ENCODE peak calls at places on chromosomes 6 and 20, in ten cellular contexts. One of them, this sample, is unnamed. For H3K4me1, the result is how much of the 10 kb centered on the place peaks cover.

GRCh38 chr6:35190306-35190705 is 23.4 kb upstream of the SCUBE3 start:
- DNase-seq in vagina: no peak
- DNase-seq in GM23338: no peak
- DNase-seq in upper lobe of left lung: no peak
- DNase-seq in esophagus muscularis mucosa: no peak
- DNase-seq in HCT116: no peak
- DNase-seq in stomach: no peak
- DNase-seq in Panc1: no peak
- DNase-seq in prostate gland: no peak
- DNase-seq in HepG2: no peak
- DNase-seq in this sample: no peak

GRCh38 chr6:44007818-44008660 is 119.2 kb downstream of the MRPL14 start:
- DNase-seq in vagina: no peak
- DNase-seq in GM23338: no peak
- DNase-seq in upper lobe of left lung: no peak
- DNase-seq in esophagus muscularis mucosa: no peak
- DNase-seq in HCT116: no peak
- DNase-seq in stomach: no peak
- DNase-seq in Panc1: no peak
- DNase-seq in prostate gland: no peak
- DNase-seq in HepG2: no peak
- DNase-seq in this sample: peak

GRCh38 chr6:116556814-116557403 is 3.4 kb downstream of the CALHM4 start:
- DNase-seq in vagina: no peak
- DNase-seq in GM23338: no peak
- DNase-seq in upper lobe of left lung: no peak
- DNase-seq in esophagus muscularis mucosa: no peak
- DNase-seq in HCT116: no peak
- DNase-seq in stomach: no peak
- DNase-seq in Panc1: no peak
- DNase-seq in prostate gland: no peak
- DNase-seq in HepG2: no peak
- DNase-seq in this sample: no peak

GRCh38 chr6:48835421-48835958 is 627.6 kb downstream of the MMUT start:
- DNase-seq in vagina: no peak
- DNase-seq in GM23338: no peak
- DNase-seq in upper lobe of left lung: no peak
- DNase-seq in esophagus muscularis mucosa: no peak
- DNase-seq in HCT116: no peak
- DNase-seq in stomach: no peak
- DNase-seq in Panc1: no peak
- DNase-seq in prostate gland: no peak
- DNase-seq in HepG2: no peak
- DNase-seq in this sample: no peak

GRCh38 chr6:127301199-127301700 is 34.6 kb downstream of the RNF146 start:
- DNase-seq in vagina: no peak
- DNase-seq in GM23338: no peak
- DNase-seq in upper lobe of left lung: no peak
- DNase-seq in esophagus muscularis mucosa: no peak
- DNase-seq in HCT116: no peak
- DNase-seq in stomach: no peak
- DNase-seq in Panc1: no peak
- DNase-seq in prostate gland: no peak
- DNase-seq in HepG2: no peak
- DNase-seq in this sample: no peak

GRCh38 chr6:88246654-88247053 is 80.5 kb upstream of the CNR1 start:
- DNase-seq in vagina: no peak
- DNase-seq in GM23338: no peak
- DNase-seq in upper lobe of left lung: no peak
- DNase-seq in esophagus muscularis mucosa: no peak
- DNase-seq in HCT116: no peak
- DNase-seq in stomach: no peak
- DNase-seq in Panc1: no peak
- DNase-seq in prostate gland: no peak
- DNase-seq in HepG2: no peak
- DNase-seq in this sample: no peak

GRCh38 chr20:47281376-47281775 is 75.1 kb downstream of the ZMYND8 start:
- DNase-seq in vagina: no peak
- DNase-seq in GM23338: no peak
- DNase-seq in upper lobe of left lung: no peak
- DNase-seq in esophagus muscularis mucosa: no peak
- DNase-seq in HCT116: no peak
- DNase-seq in stomach: no peak
- DNase-seq in Panc1: no peak
- DNase-seq in prostate gland: no peak
- DNase-seq in HepG2: no peak
- DNase-seq in this sample: no peak

GRCh38 chr6:45965787-45966186 is 49.9 kb downstream of the CLIC5 start:
- DNase-seq in vagina: no peak
- DNase-seq in GM23338: no peak
- DNase-seq in upper lobe of left lung: no peak
- DNase-seq in esophagus muscularis mucosa: no peak
- DNase-seq in HCT116: no peak
- DNase-seq in stomach: no peak
- DNase-seq in Panc1: no peak
- DNase-seq in prostate gland: no peak
- DNase-seq in HepG2: no peak
- DNase-seq in this sample: no peak

GRCh38 chr6:46329568-46329967 is 158.8 kb upstream of the ENPP5 start:
- DNase-seq in vagina: no peak
- DNase-seq in GM23338: no peak
- DNase-seq in upper lobe of left lung: no peak
- DNase-seq in esophagus muscularis mucosa: no peak
- DNase-seq in HCT116: no peak
- DNase-seq in stomach: no peak
- DNase-seq in Panc1: no peak
- DNase-seq in prostate gland: no peak
- DNase-seq in HepG2: no peak
- DNase-seq in this sample: no peak

GRCh38 chr20:33287884-33288283 is 4.9 kb downstream of the BPIFB1 start:
- DNase-seq in vagina: no peak
- DNase-seq in GM23338: no peak
- DNase-seq in upper lobe of left lung: no peak
- DNase-seq in esophagus muscularis mucosa: no peak
- DNase-seq in HCT116: no peak
- DNase-seq in stomach: no peak
- DNase-seq in Panc1: no peak
- DNase-seq in prostate gland: no peak
- DNase-seq in HepG2: no peak
- DNase-seq in this sample: no peak

GRCh38 chr6:21208114-21208795 is 385.3 kb upstream of the SOX4 start:
- DNase-seq in vagina: no peak
- DNase-seq in GM23338: no peak
- DNase-seq in upper lobe of left lung: no peak
- DNase-seq in esophagus muscularis mucosa: no peak
- DNase-seq in HCT116: no peak
- DNase-seq in stomach: no peak
- DNase-seq in Panc1: no peak
- DNase-seq in prostate gland: no peak
- DNase-seq in HepG2: peak
- DNase-seq in this sample: no peak

GRCh38 chr6:87664943-87665342 is 37.1 kb downstream of the AKIRIN2 start:
- DNase-seq in vagina: no peak
- DNase-seq in GM23338: no peak
- DNase-seq in upper lobe of left lung: no peak
- DNase-seq in esophagus muscularis mucosa: no peak
- DNase-seq in HCT116: no peak
- DNase-seq in stomach: no peak
- DNase-seq in Panc1: no peak
- DNase-seq in prostate gland: no peak
- DNase-seq in HepG2: no peak
- DNase-seq in this sample: no peak

GRCh38 chr6:36599791-36600209 is 5.6 kb downstream of the SRSF3 start:
- DNase-seq in vagina: no peak
- DNase-seq in GM23338: peak
- DNase-seq in upper lobe of left lung: no peak
- DNase-seq in esophagus muscularis mucosa: no peak
- DNase-seq in HCT116: no peak
- DNase-seq in stomach: peak
- DNase-seq in Panc1: no peak
- DNase-seq in prostate gland: no peak
- DNase-seq in HepG2: no peak
- DNase-seq in this sample: peak

GRCh38 chr20:10916312-10916711 is 242.5 kb upstream of the JAG1 start:
- DNase-seq in vagina: no peak
- DNase-seq in GM23338: no peak
- DNase-seq in upper lobe of left lung: no peak
- DNase-seq in esophagus muscularis mucosa: no peak
- DNase-seq in HCT116: no peak
- DNase-seq in stomach: no peak
- DNase-seq in Panc1: no peak
- DNase-seq in prostate gland: no peak
- DNase-seq in HepG2: no peak
- DNase-seq in this sample: no peak

GRCh38 chr6:11207199-11207968 is 25.1 kb downstream of the NEDD9 start:
- DNase-seq in vagina: peak
- DNase-seq in GM23338: no peak
- DNase-seq in upper lobe of left lung: no peak
- DNase-seq in esophagus muscularis mucosa: no peak
- DNase-seq in HCT116: peak
- DNase-seq in stomach: peak
- DNase-seq in Panc1: peak
- DNase-seq in prostate gland: peak
- DNase-seq in HepG2: peak
- DNase-seq in this sample: peak

GRCh38 chr6:146149770-146150169 is 120.9 kb downstream of the GRM1 start:
- DNase-seq in vagina: no peak
- DNase-seq in GM23338: peak
- DNase-seq in upper lobe of left lung: no peak
- DNase-seq in esophagus muscularis mucosa: no peak
- DNase-seq in HCT116: no peak
- DNase-seq in stomach: no peak
- DNase-seq in Panc1: no peak
- DNase-seq in prostate gland: no peak
- DNase-seq in HepG2: no peak
- DNase-seq in this sample: no peak

GRCh38 chr20:10110151-10110550 is 75.4 kb downstream of the ANKEF1 start:
- DNase-seq in vagina: no peak
- DNase-seq in GM23338: no peak
- DNase-seq in upper lobe of left lung: no peak
- DNase-seq in esophagus muscularis mucosa: no peak
- DNase-seq in HCT116: no peak
- DNase-seq in stomach: no peak
- DNase-seq in Panc1: no peak
- DNase-seq in prostate gland: no peak
- DNase-seq in HepG2: no peak
- DNase-seq in this sample: no peak

GRCh38 chr6:2467929-2468600 is 222.7 kb upstream of the GMDS start:
- DNase-seq in vagina: no peak
- DNase-seq in GM23338: peak
- DNase-seq in upper lobe of left lung: no peak
- DNase-seq in esophagus muscularis mucosa: no peak
- DNase-seq in HCT116: no peak
- DNase-seq in stomach: no peak
- DNase-seq in Panc1: no peak
- DNase-seq in prostate gland: no peak
- DNase-seq in HepG2: no peak
- DNase-seq in this sample: no peak

GRCh38 chr6:108526739-108527174 is 34.0 kb upstream of the FOXO3 start:
- DNase-seq in vagina: no peak
- DNase-seq in GM23338: peak
- DNase-seq in upper lobe of left lung: no peak
- DNase-seq in esophagus muscularis mucosa: no peak
- DNase-seq in HCT116: no peak
- DNase-seq in stomach: no peak
- DNase-seq in Panc1: peak
- DNase-seq in prostate gland: no peak
- DNase-seq in HepG2: peak
- DNase-seq in this sample: no peak

GRCh38 chr20:62427172-62428007 is at the start of gene RBBP8NL:
- DNase-seq in vagina: no peak
- DNase-seq in GM23338: peak
- DNase-seq in upper lobe of left lung: peak
- DNase-seq in esophagus muscularis mucosa: no peak
- DNase-seq in HCT116: peak
- DNase-seq in stomach: peak
- DNase-seq in Panc1: no peak
- DNase-seq in prostate gland: peak
- DNase-seq in HepG2: no peak
- DNase-seq in this sample: no peak
- TF ChIP-seq POLR2AphosphoS5 in vagina: peak
- TF ChIP-seq POLR2AphosphoS5 in GM23338: no peak
- TF ChIP-seq POLR2AphosphoS5 in upper lobe of left lung: no peak
- TF ChIP-seq POLR2AphosphoS5 in esophagus muscularis mucosa: no peak
- TF ChIP-seq POLR2AphosphoS5 in HCT116: peak
- TF ChIP-seq POLR2AphosphoS5 in stomach: no peak
- TF ChIP-seq POLR2AphosphoS5 in Panc1: no peak
- TF ChIP-seq POLR2AphosphoS5 in prostate gland: peak
- TF ChIP-seq POLR2AphosphoS5 in HepG2: no peak
- TF ChIP-seq POLR2AphosphoS5 in this sample: no peak

DNA sequence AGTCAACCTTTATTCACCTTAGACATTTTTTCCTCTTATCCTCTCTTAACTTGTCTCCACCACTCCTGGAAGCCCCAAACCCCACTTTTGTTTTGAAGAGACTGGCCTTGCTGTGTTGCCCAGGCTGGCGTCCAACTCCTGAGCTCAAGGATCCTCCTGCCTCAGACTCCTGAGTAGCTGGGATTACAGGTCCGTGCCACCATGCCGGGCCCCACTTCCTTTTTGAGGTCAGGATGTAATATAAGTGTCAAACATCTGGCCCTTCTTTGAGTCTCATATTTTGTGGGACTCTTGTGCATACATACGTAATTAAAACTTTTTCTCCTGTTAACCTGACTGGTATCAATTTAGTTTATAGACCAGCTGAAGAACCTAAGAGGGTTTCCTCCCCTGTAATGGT is 1.4 kb upstream of the CDK19 start:
- DNase-seq in vagina: no peak
- DNase-seq in GM23338: peak
- DNase-seq in upper lobe of left lung: no peak
- DNase-seq in esophagus muscularis mucosa: no peak
- DNase-seq in HCT116: no peak
- DNase-seq in stomach: no peak
- DNase-seq in Panc1: no peak
- DNase-seq in prostate gland: no peak
- DNase-seq in HepG2: no peak
- DNase-seq in this sample: no peak
- H3K4me3 ChIP-seq in vagina: no peak
- H3K4me3 ChIP-seq in GM23338: peak
- H3K4me3 ChIP-seq in upper lobe of left lung: no peak
- H3K4me3 ChIP-seq in esophagus muscularis mucosa: no peak
- H3K4me3 ChIP-seq in HCT116: no peak
- H3K4me3 ChIP-seq in stomach: no peak
- H3K4me3 ChIP-seq in Panc1: no peak
- H3K4me3 ChIP-seq in prostate gland: no peak
- H3K4me3 ChIP-seq in HepG2: peak
- H3K4me3 ChIP-seq in this sample: no peak

GRCh38 chr20:24615353-24615752 is 145.9 kb downstream of the SYNDIG1 start:
- DNase-seq in vagina: peak
- DNase-seq in GM23338: no peak
- DNase-seq in upper lobe of left lung: no peak
- DNase-seq in esophagus muscularis mucosa: peak
- DNase-seq in HCT116: no peak
- DNase-seq in stomach: no peak
- DNase-seq in Panc1: no peak
- DNase-seq in prostate gland: no peak
- DNase-seq in HepG2: no peak
- DNase-seq in this sample: no peak
- H3K4me1 ChIP-seq in vagina: under half
- H3K4me1 ChIP-seq in GM23338: under half
- H3K4me1 ChIP-seq in upper lobe of left lung: under half
- H3K4me1 ChIP-seq in esophagus muscularis mucosa: under half
- H3K4me1 ChIP-seq in HCT116: under half
- H3K4me1 ChIP-seq in stomach: under half
- H3K4me1 ChIP-seq in Panc1: under half
- H3K4me1 ChIP-seq in prostate gland: under half
- H3K4me1 ChIP-seq in HepG2: under half
- H3K4me1 ChIP-seq in this sample: under half

GRCh38 chr6:26043389-26044139 is 43.7 kb upstream of the HFE start:
- DNase-seq in vagina: peak
- DNase-seq in GM23338: peak
- DNase-seq in upper lobe of left lung: peak
- DNase-seq in esophagus muscularis mucosa: peak
- DNase-seq in HCT116: no peak
- DNase-seq in stomach: peak
- DNase-seq in Panc1: no peak
- DNase-seq in prostate gland: peak
- DNase-seq in HepG2: peak
- DNase-seq in this sample: peak
- TF ChIP-seq POLR2AphosphoS5 in vagina: peak
- TF ChIP-seq POLR2AphosphoS5 in GM23338: no peak
- TF ChIP-seq POLR2AphosphoS5 in upper lobe of left lung: peak
- TF ChIP-seq POLR2AphosphoS5 in esophagus muscularis mucosa: peak
- TF ChIP-seq POLR2AphosphoS5 in HCT116: no peak
- TF ChIP-seq POLR2AphosphoS5 in stomach: peak
- TF ChIP-seq POLR2AphosphoS5 in Panc1: peak
- TF ChIP-seq POLR2AphosphoS5 in prostate gland: peak
- TF ChIP-seq POLR2AphosphoS5 in HepG2: peak
- TF ChIP-seq POLR2AphosphoS5 in this sample: peak